ENCODE peak calls at places on chromosomes 16 and 17, in six cellular contexts. One of them, this sample, is unnamed.

GRCh38 chr17:14559720-14560119 is 258.8 kb downstream of the HS3ST3B1 start:
- DNase-seq in fibroblast of lung: no peak
- DNase-seq in small intestine: no peak
- DNase-seq in prostate gland: no peak
- DNase-seq in IMR-90: no peak
- DNase-seq in right cardiac atrium: no peak
- DNase-seq in this sample: no peak

GRCh38 chr17:39197380-39198185 is at the start of gene CACNB1:
- DNase-seq in fibroblast of lung: peak; percentile 62
- DNase-seq in small intestine: peak; percentile 41
- DNase-seq in prostate gland: peak; percentile 56
- DNase-seq in IMR-90: peak; percentile 65
- DNase-seq in right cardiac atrium: peak; percentile 92
- DNase-seq in this sample: peak; percentile 70

GRCh38 chr16:67719778-67720144 is 645 bp upstream of the GFOD2 start:
- DNase-seq in fibroblast of lung: peak; percentile 48
- DNase-seq in small intestine: peak; percentile 47
- DNase-seq in prostate gland: peak; percentile 21
- DNase-seq in IMR-90: peak; percentile 63
- DNase-seq in right cardiac atrium: no peak
- DNase-seq in this sample: peak; percentile 71

GRCh38 chr17:71187145-71187878 is 933.5 kb upstream of the SOX9 start:
- DNase-seq in fibroblast of lung: no peak
- DNase-seq in small intestine: no peak
- DNase-seq in prostate gland: no peak
- DNase-seq in IMR-90: no peak
- DNase-seq in right cardiac atrium: no peak
- DNase-seq in this sample: no peak

GRCh38 chr17:81231766-81232581 is 6.9 kb downstream of the TEPSIN start:
- DNase-seq in fibroblast of lung: no peak
- DNase-seq in small intestine: no peak
- DNase-seq in prostate gland: no peak
- DNase-seq in IMR-90: no peak
- DNase-seq in right cardiac atrium: peak; percentile 45
- DNase-seq in this sample: no peak

GRCh38 chr17:38559880-38560230 is 45.9 kb downstream of the SRCIN1 start:
- DNase-seq in fibroblast of lung: no peak
- DNase-seq in small intestine: no peak
- DNase-seq in prostate gland: no peak
- DNase-seq in IMR-90: no peak
- DNase-seq in right cardiac atrium: no peak
- DNase-seq in this sample: no peak

GRCh38 chr17:6374271-6374691 is 60.6 kb downstream of the AIPL1 start:
- DNase-seq in fibroblast of lung: no peak
- DNase-seq in small intestine: no peak
- DNase-seq in prostate gland: no peak
- DNase-seq in IMR-90: peak; percentile 13
- DNase-seq in right cardiac atrium: no peak
- DNase-seq in this sample: no peak

GRCh38 chr17:50665838-50666237 is 31.2 kb downstream of the ABCC3 start:
- DNase-seq in fibroblast of lung: no peak
- DNase-seq in small intestine: no peak
- DNase-seq in prostate gland: no peak
- DNase-seq in IMR-90: no peak
- DNase-seq in right cardiac atrium: no peak
- DNase-seq in this sample: no peak

GRCh38 chr17:6558932-6559752 is 2.8 kb upstream of the PITPNM3 start:
- DNase-seq in fibroblast of lung: peak; percentile 12
- DNase-seq in small intestine: no peak
- DNase-seq in prostate gland: no peak
- DNase-seq in IMR-90: no peak
- DNase-seq in right cardiac atrium: no peak
- DNase-seq in this sample: no peak

GRCh38 chr16:28874406-28874805 is 3.9 kb upstream of the ATP2A1 start:
- DNase-seq in fibroblast of lung: no peak
- DNase-seq in small intestine: no peak
- DNase-seq in prostate gland: no peak
- DNase-seq in IMR-90: no peak
- DNase-seq in right cardiac atrium: peak; percentile 33
- DNase-seq in this sample: no peak

GRCh38 chr16:25916091-25916490 is 224.3 kb downstream of the HS3ST4 start:
- DNase-seq in fibroblast of lung: no peak
- DNase-seq in small intestine: no peak
- DNase-seq in prostate gland: no peak
- DNase-seq in IMR-90: no peak
- DNase-seq in right cardiac atrium: no peak
- DNase-seq in this sample: no peak

GRCh38 chr16:2514333-2515179 is 804 bp downstream of the ATP6V0C start:
- DNase-seq in fibroblast of lung: no peak
- DNase-seq in small intestine: peak; percentile 32
- DNase-seq in prostate gland: no peak
- DNase-seq in IMR-90: no peak
- DNase-seq in right cardiac atrium: peak; percentile 73
- DNase-seq in this sample: no peak

GRCh38 chr17:19676901-19677300 is 28.4 kb downstream of the ALDH3A2 start:
- DNase-seq in fibroblast of lung: no peak
- DNase-seq in small intestine: no peak
- DNase-seq in prostate gland: no peak
- DNase-seq in IMR-90: no peak
- DNase-seq in right cardiac atrium: no peak
- DNase-seq in this sample: no peak

GRCh38 chr16:54429029-54429428 is 142.4 kb upstream of the IRX3 start:
- DNase-seq in fibroblast of lung: no peak
- DNase-seq in small intestine: no peak
- DNase-seq in prostate gland: peak; percentile 69
- DNase-seq in IMR-90: no peak
- DNase-seq in right cardiac atrium: no peak
- DNase-seq in this sample: no peak

DNA sequence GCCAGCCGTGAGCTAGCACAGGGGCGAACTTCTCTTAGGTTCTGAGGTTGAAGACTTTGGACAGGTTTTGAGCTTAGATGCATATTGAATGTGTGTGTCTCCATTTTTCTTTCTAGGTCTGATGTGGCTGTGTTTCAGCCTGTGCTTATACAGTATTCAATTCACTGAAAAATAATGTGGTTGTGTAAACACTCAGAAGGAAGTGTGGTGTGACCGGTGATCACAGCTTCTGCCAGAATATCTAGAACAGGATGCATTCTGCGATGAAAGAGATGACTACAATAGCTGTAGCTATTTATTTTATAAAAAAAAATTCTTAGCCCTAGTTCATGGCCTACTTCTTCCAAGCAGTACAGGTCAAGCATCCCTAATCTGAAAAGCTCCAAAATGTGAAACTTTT is 64.4 kb downstream of the MAP2K6 start:
- DNase-seq in fibroblast of lung: no peak
- DNase-seq in small intestine: no peak
- DNase-seq in prostate gland: no peak
- DNase-seq in IMR-90: no peak
- DNase-seq in right cardiac atrium: no peak
- DNase-seq in this sample: no peak
- H3K27ac ChIP-seq in fibroblast of lung: no peak overlapping the region
- H3K27ac ChIP-seq in small intestine: peak overlapping the region; percentile 46
- H3K27ac ChIP-seq in prostate gland: no peak overlapping the region
- H3K27ac ChIP-seq in IMR-90: no peak overlapping the region
- H3K27ac ChIP-seq in right cardiac atrium: no peak overlapping the region
- H3K27ac ChIP-seq in this sample: no peak overlapping the region

DNA sequence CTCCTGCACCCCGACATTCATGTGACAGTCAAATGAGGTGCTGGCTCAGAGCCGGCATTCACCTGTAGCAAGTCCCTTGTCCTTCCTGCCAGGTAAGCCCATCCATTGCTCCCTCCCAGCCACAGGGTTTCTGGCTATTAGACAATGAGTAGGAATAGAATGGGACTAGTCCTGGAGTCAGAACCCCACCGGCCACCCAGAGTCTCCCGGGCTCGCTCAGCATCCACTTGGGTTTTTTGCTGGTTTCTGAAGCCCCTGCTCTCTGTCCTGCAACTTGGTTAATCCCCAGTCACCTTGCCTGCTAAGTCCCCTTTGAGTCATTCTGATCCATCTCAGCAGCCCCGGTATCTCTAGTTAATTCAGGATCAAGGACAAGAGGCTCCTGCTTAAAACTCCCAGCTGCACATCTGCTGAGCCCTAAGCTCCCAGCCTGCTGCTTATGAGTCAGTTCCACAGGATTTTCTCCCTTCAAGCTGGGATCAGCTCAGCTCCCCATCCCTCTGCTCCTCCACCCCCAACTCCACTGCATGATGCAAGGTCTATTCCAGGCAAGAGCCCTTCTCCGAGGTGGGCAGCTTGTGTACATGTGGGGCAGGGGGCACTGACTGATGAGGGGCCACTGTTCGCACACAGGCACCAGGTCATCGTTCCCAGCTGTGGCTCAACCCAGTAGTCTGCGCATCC is 19.9 kb upstream of the MRPS23 start:
- DNase-seq in fibroblast of lung: peak; percentile 94
- DNase-seq in small intestine: no peak
- DNase-seq in prostate gland: no peak
- DNase-seq in IMR-90: peak; percentile 97
- DNase-seq in right cardiac atrium: peak; percentile 37
- DNase-seq in this sample: no peak
- H3K27ac ChIP-seq in fibroblast of lung: peak overlapping the region; percentile 88
- H3K27ac ChIP-seq in small intestine: no peak overlapping the region
- H3K27ac ChIP-seq in prostate gland: no peak overlapping the region
- H3K27ac ChIP-seq in IMR-90: peak overlapping the region; percentile 88
- H3K27ac ChIP-seq in right cardiac atrium: no peak overlapping the region
- H3K27ac ChIP-seq in this sample: peak overlapping the region; percentile 49

DNA sequence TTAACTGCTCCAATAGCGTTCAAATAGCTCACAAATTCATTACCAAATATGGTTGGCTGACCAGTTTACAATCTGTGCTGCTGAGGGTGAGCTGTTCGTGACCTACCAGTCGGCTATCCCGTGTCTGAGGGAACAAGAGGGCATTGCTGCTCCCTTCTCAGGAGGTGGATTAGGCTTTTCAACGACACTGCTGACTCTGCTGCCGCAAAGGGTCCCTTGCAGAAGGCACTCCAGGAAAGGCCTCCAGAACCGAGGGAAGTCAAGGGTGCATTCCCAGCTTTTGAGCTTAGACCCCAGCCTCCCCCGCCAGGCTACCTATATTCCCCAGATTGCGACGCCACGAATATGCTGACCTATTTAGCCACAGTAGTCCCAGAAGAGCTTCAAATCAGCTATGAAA is 32.3 kb downstream of the GJC1 start:
- DNase-seq in fibroblast of lung: peak; percentile 43
- DNase-seq in small intestine: no peak
- DNase-seq in prostate gland: no peak
- DNase-seq in IMR-90: peak; percentile 59
- DNase-seq in right cardiac atrium: peak; percentile 42
- DNase-seq in this sample: no peak
- H3K27ac ChIP-seq in fibroblast of lung: peak overlapping the region; percentile 49
- H3K27ac ChIP-seq in small intestine: peak overlapping the region; percentile 76
- H3K27ac ChIP-seq in prostate gland: peak overlapping the region; percentile 14
- H3K27ac ChIP-seq in IMR-90: peak overlapping the region; percentile 77
- H3K27ac ChIP-seq in right cardiac atrium: peak overlapping the region; percentile 98
- H3K27ac ChIP-seq in this sample: no peak overlapping the region

DNA sequence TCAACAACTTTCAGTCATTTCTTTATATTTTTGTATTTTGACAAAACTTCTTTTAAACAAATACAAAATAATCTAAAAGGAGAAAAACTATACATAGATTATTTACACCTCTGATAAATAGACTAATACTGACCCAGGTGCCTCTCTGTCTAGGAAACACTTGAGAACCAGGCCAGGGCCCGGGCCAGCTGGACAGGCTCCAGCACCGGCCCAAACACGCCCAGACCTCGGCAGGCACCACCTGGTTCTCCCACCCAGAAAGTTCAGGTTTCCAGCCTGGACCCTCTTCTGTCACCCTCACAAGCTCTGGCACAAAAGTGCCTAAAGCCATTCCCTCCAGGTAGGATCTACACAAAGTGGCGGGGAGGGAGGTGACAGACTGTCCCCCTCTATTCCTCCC is 97.0 kb upstream of the DNAH17 start:
- DNase-seq in fibroblast of lung: no peak
- DNase-seq in small intestine: no peak
- DNase-seq in prostate gland: peak; percentile 29
- DNase-seq in IMR-90: no peak
- DNase-seq in right cardiac atrium: no peak
- DNase-seq in this sample: no peak
- H3K27ac ChIP-seq in fibroblast of lung: no peak overlapping the region
- H3K27ac ChIP-seq in small intestine: no peak overlapping the region
- H3K27ac ChIP-seq in prostate gland: no peak overlapping the region
- H3K27ac ChIP-seq in IMR-90: no peak overlapping the region
- H3K27ac ChIP-seq in right cardiac atrium: no peak overlapping the region
- H3K27ac ChIP-seq in this sample: no peak overlapping the region

GRCh38 chr16:82699711-82700495 is 73.1 kb downstream of the CDH13 start:
- DNase-seq in fibroblast of lung: peak; percentile 95
- DNase-seq in small intestine: no peak
- DNase-seq in prostate gland: peak; percentile 43
- DNase-seq in IMR-90: peak; percentile 80
- DNase-seq in right cardiac atrium: peak; percentile 64
- DNase-seq in this sample: no peak

GRCh38 chr16:82700541-82701240 is 73.9 kb downstream of the CDH13 start:
- DNase-seq in fibroblast of lung: peak; percentile 63
- DNase-seq in small intestine: no peak
- DNase-seq in prostate gland: no peak
- DNase-seq in IMR-90: peak; percentile 78
- DNase-seq in right cardiac atrium: no peak
- DNase-seq in this sample: no peak

GRCh38 chr16:82703156-82703555 is 76.4 kb downstream of the CDH13 start:
- DNase-seq in fibroblast of lung: no peak
- DNase-seq in small intestine: no peak
- DNase-seq in prostate gland: no peak
- DNase-seq in IMR-90: no peak
- DNase-seq in right cardiac atrium: no peak
- DNase-seq in this sample: no peak

GRCh38 chr16:82699262-82699661 is 72.5 kb downstream of the CDH13 start:
- DNase-seq in fibroblast of lung: no peak
- DNase-seq in small intestine: no peak
- DNase-seq in prostate gland: no peak
- DNase-seq in IMR-90: no peak
- DNase-seq in right cardiac atrium: no peak
- DNase-seq in this sample: no peak

GRCh38 chr16:82701302-82702022 is 74.7 kb downstream of the CDH13 start:
- DNase-seq in fibroblast of lung: no peak
- DNase-seq in small intestine: no peak
- DNase-seq in prostate gland: no peak
- DNase-seq in IMR-90: no peak
- DNase-seq in right cardiac atrium: no peak
- DNase-seq in this sample: no peak
- H3K27ac ChIP-seq in fibroblast of lung: no peak overlapping the region
- H3K27ac ChIP-seq in small intestine: no peak overlapping the region
- H3K27ac ChIP-seq in prostate gland: no peak overlapping the region
- H3K27ac ChIP-seq in IMR-90: no peak overlapping the region
- H3K27ac ChIP-seq in right cardiac atrium: peak overlapping the region; percentile 38
- H3K27ac ChIP-seq in this sample: no peak overlapping the region

This sample was measured in substantia nigra.